ENCODE peak calls at places on chromosomes 7 and 10, in five cellular contexts. One of them, this sample, is unnamed.

GRCh38 chr10:69409968-69410367 is 6.8 kb downstream of the TACR2 start:
- DNase-seq in transverse colon: peak; percentile 40
- DNase-seq in lower lobe of right lung: no peak
- DNase-seq in CD8-positive, alpha-beta T cell: no peak
- DNase-seq in colonic mucosa: no peak
- DNase-seq in this sample: no peak

GRCh38 chr7:55512635-55513034 is 59.7 kb downstream of the VOPP1 start:
- DNase-seq in lower lobe of right lung: no peak
- DNase-seq in colonic mucosa: no peak
- DNase-seq in transverse colon: no peak
- DNase-seq in CD8-positive, alpha-beta T cell: no peak
- DNase-seq in this sample: no peak

GRCh38 chr7:140316165-140316661 is 82.1 kb downstream of the SLC37A3 start:
- DNase-seq in CD8-positive, alpha-beta T cell: no peak
- DNase-seq in colonic mucosa: peak; percentile 73
- DNase-seq in transverse colon: peak; percentile 69
- DNase-seq in lower lobe of right lung: peak; percentile 82
- DNase-seq in this sample: peak; percentile 80

GRCh38 chr7:30925913-30926312 is 14.3 kb downstream of the AQP1 start:
- DNase-seq in transverse colon: no peak
- DNase-seq in colonic mucosa: no peak
- DNase-seq in CD8-positive, alpha-beta T cell: no peak
- DNase-seq in lower lobe of right lung: peak; percentile 34
- DNase-seq in this sample: peak; percentile 31

GRCh38 chr10:25336330-25336729 is 161.5 kb downstream of the GPR158 start:
- DNase-seq in lower lobe of right lung: no peak
- DNase-seq in CD8-positive, alpha-beta T cell: no peak
- DNase-seq in transverse colon: no peak
- DNase-seq in colonic mucosa: no peak
- DNase-seq in this sample: no peak

GRCh38 chr10:21184984-21185383 is 287.9 kb upstream of the NEBL start:
- DNase-seq in transverse colon: no peak
- DNase-seq in colonic mucosa: no peak
- DNase-seq in CD8-positive, alpha-beta T cell: no peak
- DNase-seq in lower lobe of right lung: no peak
- DNase-seq in this sample: no peak

GRCh38 chr10:81886939-81887338 is 11.9 kb downstream of the NRG3 start:
- DNase-seq in transverse colon: no peak
- DNase-seq in lower lobe of right lung: no peak
- DNase-seq in CD8-positive, alpha-beta T cell: no peak
- DNase-seq in colonic mucosa: no peak
- DNase-seq in this sample: no peak

GRCh38 chr7:30091431-30092386 is 43.1 kb upstream of the MTURN start:
- DNase-seq in lower lobe of right lung: no peak
- DNase-seq in transverse colon: no peak
- DNase-seq in colonic mucosa: no peak
- DNase-seq in CD8-positive, alpha-beta T cell: no peak
- DNase-seq in this sample: no peak

GRCh38 chr10:12978885-12979284 is 22.6 kb downstream of the CCDC3 start:
- DNase-seq in colonic mucosa: no peak
- DNase-seq in CD8-positive, alpha-beta T cell: no peak
- DNase-seq in lower lobe of right lung: no peak
- DNase-seq in transverse colon: no peak
- DNase-seq in this sample: no peak

GRCh38 chr10:71260622-71261325 is 48.4 kb downstream of the UNC5B start:
- DNase-seq in lower lobe of right lung: no peak
- DNase-seq in transverse colon: no peak
- DNase-seq in CD8-positive, alpha-beta T cell: no peak
- DNase-seq in colonic mucosa: no peak
- DNase-seq in this sample: no peak

GRCh38 chr7:112510032-112510742 is 29.4 kb downstream of the LSMEM1 start:
- DNase-seq in CD8-positive, alpha-beta T cell: no peak
- DNase-seq in lower lobe of right lung: no peak
- DNase-seq in transverse colon: no peak
- DNase-seq in colonic mucosa: no peak
- DNase-seq in this sample: no peak

GRCh38 chr10:2137549-2138174 is 400.3 kb upstream of the ADARB2 start:
- DNase-seq in transverse colon: no peak
- DNase-seq in lower lobe of right lung: no peak
- DNase-seq in CD8-positive, alpha-beta T cell: no peak
- DNase-seq in colonic mucosa: no peak
- DNase-seq in this sample: no peak

GRCh38 chr10:100811752-100812750 is 66.7 kb downstream of the PAX2 start:
- DNase-seq in lower lobe of right lung: no peak
- DNase-seq in transverse colon: no peak
- DNase-seq in CD8-positive, alpha-beta T cell: no peak
- DNase-seq in colonic mucosa: no peak
- DNase-seq in this sample: no peak

GRCh38 chr10:100811261-100811660 is 65.9 kb downstream of the PAX2 start:
- DNase-seq in colonic mucosa: no peak
- DNase-seq in transverse colon: no peak
- DNase-seq in CD8-positive, alpha-beta T cell: no peak
- DNase-seq in lower lobe of right lung: no peak
- DNase-seq in this sample: no peak

GRCh38 chr10:100814751-100815474 is 69.5 kb downstream of the PAX2 start:
- DNase-seq in CD8-positive, alpha-beta T cell: no peak
- DNase-seq in transverse colon: no peak
- DNase-seq in lower lobe of right lung: no peak
- DNase-seq in colonic mucosa: no peak
- DNase-seq in this sample: no peak

GRCh38 chr10:100810835-100811116 is 65.4 kb downstream of the PAX2 start:
- DNase-seq in CD8-positive, alpha-beta T cell: no peak
- DNase-seq in colonic mucosa: no peak
- DNase-seq in transverse colon: no peak
- DNase-seq in lower lobe of right lung: no peak
- DNase-seq in this sample: no peak

DNA sequence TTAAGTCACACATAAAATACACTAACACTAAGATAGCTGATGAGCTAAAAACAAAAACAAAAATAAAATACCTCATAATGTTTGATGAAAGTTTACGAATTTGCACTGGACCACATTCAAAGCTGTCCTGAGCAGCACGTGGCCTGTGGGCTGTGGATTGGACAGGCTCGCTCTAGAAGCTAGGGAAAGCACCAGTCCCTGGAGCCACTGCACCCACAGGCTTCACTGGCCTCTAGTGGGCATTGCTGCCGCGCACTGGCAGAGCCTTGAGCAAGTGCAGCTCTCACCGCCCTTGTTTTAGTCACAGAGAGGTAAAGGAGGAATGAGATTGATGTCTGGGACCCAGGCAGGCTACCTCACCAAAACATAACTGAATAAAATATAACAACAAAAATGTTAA is 67.6 kb downstream of the PAX2 start:
- DNase-seq in colonic mucosa: no peak
- DNase-seq in transverse colon: no peak
- DNase-seq in CD8-positive, alpha-beta T cell: no peak
- DNase-seq in lower lobe of right lung: no peak
- DNase-seq in this sample: no peak
- TF ChIP-seq CTCF in colonic mucosa: no peak
- TF ChIP-seq CTCF in transverse colon: no peak
- TF ChIP-seq CTCF in CD8-positive, alpha-beta T cell: no peak
- TF ChIP-seq CTCF in lower lobe of right lung: no peak
- TF ChIP-seq CTCF in this sample: no peak

GRCh38 chr7:144130730-144131129 is 7.8 kb downstream of the OR2A14 start:
- DNase-seq in lower lobe of right lung: no peak
- DNase-seq in CD8-positive, alpha-beta T cell: no peak
- DNase-seq in colonic mucosa: no peak
- DNase-seq in transverse colon: no peak
- DNase-seq in this sample: no peak
- H3K36me3 ChIP-seq in lower lobe of right lung: no peaks in the 10 kb centered on the region
- H3K36me3 ChIP-seq in CD8-positive, alpha-beta T cell: no peaks in the 10 kb centered on the region
- H3K36me3 ChIP-seq in colonic mucosa: no peaks in the 10 kb centered on the region
- H3K36me3 ChIP-seq in transverse colon: no peaks in the 10 kb centered on the region
- H3K36me3 ChIP-seq in this sample: no peaks in the 10 kb centered on the region

GRCh38 chr10:95264227-95265051 is 26.4 kb downstream of the PDLIM1 start:
- DNase-seq in CD8-positive, alpha-beta T cell: no peak
- DNase-seq in transverse colon: no peak
- DNase-seq in lower lobe of right lung: no peak
- DNase-seq in colonic mucosa: peak; percentile 12
- DNase-seq in this sample: no peak

GRCh38 chr10:95261926-95262325 is 28.9 kb downstream of the PDLIM1 start:
- DNase-seq in lower lobe of right lung: no peak
- DNase-seq in transverse colon: no peak
- DNase-seq in colonic mucosa: peak; percentile 4
- DNase-seq in CD8-positive, alpha-beta T cell: no peak
- DNase-seq in this sample: no peak

GRCh38 chr10:95260909-95261552 is 29.8 kb downstream of the PDLIM1 start:
- DNase-seq in CD8-positive, alpha-beta T cell: no peak
- DNase-seq in colonic mucosa: peak; percentile 15
- DNase-seq in transverse colon: no peak
- DNase-seq in lower lobe of right lung: no peak
- DNase-seq in this sample: no peak

GRCh38 chr10:95263864-95264226 is 27.0 kb downstream of the PDLIM1 start:
- DNase-seq in colonic mucosa: no peak
- DNase-seq in CD8-positive, alpha-beta T cell: no peak
- DNase-seq in lower lobe of right lung: no peak
- DNase-seq in transverse colon: no peak
- DNase-seq in this sample: no peak

GRCh38 chr10:95262763-95263518 is 27.9 kb downstream of the PDLIM1 start:
- DNase-seq in colonic mucosa: no peak
- DNase-seq in CD8-positive, alpha-beta T cell: no peak
- DNase-seq in transverse colon: no peak
- DNase-seq in lower lobe of right lung: no peak
- DNase-seq in this sample: no peak
- H3K27ac ChIP-seq in colonic mucosa: peak overlapping the region; percentile 29
- H3K27ac ChIP-seq in CD8-positive, alpha-beta T cell: no peak overlapping the region
- H3K27ac ChIP-seq in transverse colon: no peak overlapping the region
- H3K27ac ChIP-seq in lower lobe of right lung: peak overlapping the region; percentile 85
- H3K27ac ChIP-seq in this sample: peak overlapping the region; percentile 60

DNA sequence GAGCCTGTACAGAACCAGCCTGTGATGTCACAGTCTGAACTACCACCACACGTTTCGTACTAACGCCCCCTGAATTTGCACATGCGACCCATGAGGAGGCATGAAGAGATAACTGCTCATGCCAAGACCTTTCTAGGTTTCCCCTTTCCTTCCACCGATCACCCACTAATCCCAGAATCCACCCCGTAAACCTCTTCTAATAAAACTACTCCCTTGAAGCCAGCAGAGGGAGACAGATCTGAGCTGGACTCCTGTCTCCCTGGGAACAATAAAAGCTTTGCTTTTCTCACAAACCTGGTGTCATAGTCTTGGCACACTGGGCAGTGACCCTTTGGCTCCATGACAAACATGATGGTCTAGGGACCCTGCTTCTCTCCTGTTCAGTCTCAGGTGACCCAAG is 144.5 kb downstream of the FRMD4A start:
- DNase-seq in colonic mucosa: no peak
- DNase-seq in transverse colon: no peak
- DNase-seq in CD8-positive, alpha-beta T cell: no peak
- DNase-seq in lower lobe of right lung: no peak
- DNase-seq in this sample: no peak
- TF ChIP-seq CTCF in colonic mucosa: no peak
- TF ChIP-seq CTCF in transverse colon: no peak
- TF ChIP-seq CTCF in CD8-positive, alpha-beta T cell: no peak
- TF ChIP-seq CTCF in lower lobe of right lung: no peak
- TF ChIP-seq CTCF in this sample: no peak

GRCh38 chr7:26735976-26736600 is 128.3 kb downstream of the SKAP2 start:
- DNase-seq in transverse colon: no peak
- DNase-seq in CD8-positive, alpha-beta T cell: no peak
- DNase-seq in lower lobe of right lung: no peak
- DNase-seq in colonic mucosa: no peak
- DNase-seq in this sample: no peak
- H3K36me3 ChIP-seq in transverse colon: no peaks in the 10 kb centered on the region
- H3K36me3 ChIP-seq in CD8-positive, alpha-beta T cell: no peaks in the 10 kb centered on the region
- H3K36me3 ChIP-seq in lower lobe of right lung: peaks cover 21% of the 10 kb centered on the region
- H3K36me3 ChIP-seq in colonic mucosa: no peaks in the 10 kb centered on the region
- H3K36me3 ChIP-seq in this sample: peaks cover 10% of the 10 kb centered on the region

This sample was measured in Peyer's patch.